ENCODE peak calls at places on chromosomes 6 and 20, in ten cellular contexts. J, Z, L, V, E, I, G, D, S and F are unnamed samples.

GRCh38 chr6:124057448-124057847 is 253.8 kb downstream of the NKAIN2 start:
- DNase-seq in I (no peak), G (no peak), V (no peak), J (no peak), S (no peak), D (no peak), L (peak), E (no peak), Z (no peak), F (no peak)

GRCh38 chr20:21583486-21584168 is 69.8 kb upstream of the NKX2-2 start:
- DNase-seq in D (no peak), L (peak), G (no peak), J (no peak), E (no peak), V (no peak), S (no peak), I (no peak), Z (no peak), F (no peak)

GRCh38 chr6:16055852-16056251 is 73.0 kb upstream of the MYLIP start:
- DNase-seq in L (no peak), J (no peak), S (no peak), D (no peak), V (no peak), G (no peak), Z (no peak), I (no peak), E (no peak), F (no peak)

GRCh38 chr6:13924146-13924948 is 405 bp upstream of the RNF182 start:
- DNase-seq in S (peak), D (peak), Z (peak), I (peak), J (peak), G (peak), E (peak), V (peak), L (peak), F (no peak)

GRCh38 chr6:3247255-3248146 is 11.2 kb upstream of the PSMG4 start:
- DNase-seq in S (no peak), V (peak), D (peak), L (no peak), E (no peak), J (peak), G (peak), I (no peak), Z (no peak), F (no peak)

GRCh38 chr6:144417686-144418085 is 132.6 kb downstream of the UTRN start:
- DNase-seq in I (no peak), S (no peak), J (peak), L (no peak), E (no peak), V (no peak), Z (no peak), D (peak), G (peak), F (no peak)

GRCh38 chr6:127459231-127459641 is at the start of gene KIAA0408:
- DNase-seq in I (no peak), E (peak), L (no peak), Z (peak), V (no peak), S (no peak), J (peak), D (peak), G (peak), F (no peak)

GRCh38 chr6:165249808-165250207 is 59.6 kb downstream of the C6orf118 start:
- DNase-seq in G (no peak), S (no peak), Z (no peak), L (no peak), E (no peak), V (no peak), I (no peak), J (no peak), D (no peak), F (no peak)

GRCh38 chr6:4774715-4775590 is 1.3 kb upstream of the CDYL start:
- DNase-seq in E (no peak), G (no peak), L (no peak), D (no peak), V (peak), Z (peak), S (peak), J (no peak), I (peak), F (peak)

GRCh38 chr6:20706293-20707165 is 172.3 kb downstream of the CDKAL1 start:
- DNase-seq in G (peak), J (peak), Z (no peak), S (no peak), I (no peak), L (peak), V (no peak), E (no peak), D (no peak), F (no peak)

GRCh38 chr6:125300992-125301434 is 754 bp downstream of the HDDC2 start:
- DNase-seq in V (no peak), E (no peak), G (peak), Z (no peak), L (no peak), D (peak), S (no peak), I (no peak), J (peak), F (no peak)

GRCh38 chr20:63819224-63819917 is 11.7 kb downstream of the ZBTB46 start:
- DNase-seq in S (no peak), D (peak), Z (no peak), I (no peak), V (no peak), L (no peak), G (no peak), J (peak), E (no peak), F (no peak)

GRCh38 chr20:25139061-25139705 is 56.3 kb upstream of the ENTPD6 start:
- DNase-seq in Z (no peak), V (no peak), S (no peak), G (no peak), D (peak), J (no peak), I (no peak), E (no peak), L (no peak), F (no peak)

GRCh38 chr6:46948699-46949098 is 27.0 kb upstream of the ADGRF5 start:
- DNase-seq in G (no peak), D (no peak), Z (no peak), S (no peak), I (no peak), L (no peak), E (no peak), V (no peak), J (no peak), F (no peak)

GRCh38 chr6:52307900-52308372 is 23.4 kb upstream of the MCM3 start:
- DNase-seq in S (no peak), G (no peak), Z (no peak), J (no peak), D (no peak), E (no peak), L (no peak), I (no peak), V (no peak), F (no peak)

GRCh38 chr6:38404900-38405556 is 234.7 kb downstream of the BTBD9 start:
- DNase-seq in J (peak), G (peak), E (no peak), Z (no peak), V (peak), D (peak), L (no peak), I (no peak), S (no peak), F (no peak)

GRCh38 chr6:30578051-30578450 is 6.8 kb downstream of the ABCF1 start:
- DNase-seq in J (no peak), I (no peak), S (no peak), G (no peak), E (no peak), Z (no peak), D (no peak), V (no peak), L (no peak), F (no peak)

GRCh38 chr6:142152731-142153130 is 5.7 kb downstream of the VTA1 start:
- DNase-seq in I (no peak), E (no peak), V (no peak), S (no peak), Z (no peak), L (no peak), D (peak), G (peak), J (peak), F (no peak)

GRCh38 chr6:54428437-54428836 is 120.2 kb downstream of the TINAG start:
- DNase-seq in V (no peak), I (no peak), E (no peak), L (no peak), Z (no peak), D (no peak), J (no peak), G (no peak), S (no peak), F (no peak)